ENCODE peak calls at places on chromosomes 5 and 9, in seven cellular contexts. One of them, this sample, is unnamed.

GRCh38 chr9:120755827-120756434 is 37.3 kb downstream of the FBXW2 start:
- DNase-seq in sciatic nerve: no peak
- DNase-seq in LHCN-M2: peak
- DNase-seq in NCI-H748 treated with DMSO at 0.1 percent for 48 hours: peak
- DNase-seq in stimulated activated CD4-positive, alpha-beta T cell treated with anti-CD3 and anti-CD28 coated beads, Interleukin-1b, Interleukin-23, amount 100 ng/mL, for 48 hours: peak
- DNase-seq in Ammon's horn: peak
- DNase-seq in GM12865: peak
- DNase-seq in this sample: no peak

GRCh38 chr5:71922584-71923106 is 184.6 kb upstream of the MAP1B start:
- DNase-seq in sciatic nerve: no peak
- DNase-seq in stimulated activated CD4-positive, alpha-beta T cell treated with anti-CD3 and anti-CD28 coated beads, Interleukin-1b, Interleukin-23, amount 100 ng/mL, for 48 hours: no peak
- DNase-seq in LHCN-M2: peak
- DNase-seq in NCI-H748 treated with DMSO at 0.1 percent for 48 hours: no peak
- DNase-seq in Ammon's horn: no peak
- DNase-seq in GM12865: peak
- DNase-seq in this sample: no peak

GRCh38 chr5:164356790-164357189 is 851.4 kb downstream of the MAT2B start:
- DNase-seq in stimulated activated CD4-positive, alpha-beta T cell treated with anti-CD3 and anti-CD28 coated beads, Interleukin-1b, Interleukin-23, amount 100 ng/mL, for 48 hours: no peak
- DNase-seq in NCI-H748 treated with DMSO at 0.1 percent for 48 hours: no peak
- DNase-seq in Ammon's horn: no peak
- DNase-seq in GM12865: no peak
- DNase-seq in sciatic nerve: no peak
- DNase-seq in LHCN-M2: no peak
- DNase-seq in this sample: no peak

GRCh38 chr9:16720386-16720785 is 150.1 kb downstream of the BNC2 start:
- DNase-seq in NCI-H748 treated with DMSO at 0.1 percent for 48 hours: no peak
- DNase-seq in LHCN-M2: no peak
- DNase-seq in Ammon's horn: no peak
- DNase-seq in sciatic nerve: no peak
- DNase-seq in GM12865: no peak
- DNase-seq in stimulated activated CD4-positive, alpha-beta T cell treated with anti-CD3 and anti-CD28 coated beads, Interleukin-1b, Interleukin-23, amount 100 ng/mL, for 48 hours: no peak
- DNase-seq in this sample: no peak

GRCh38 chr5:149128023-149128875 is 13.0 kb upstream of the ABLIM3 start:
- DNase-seq in Ammon's horn: peak
- DNase-seq in LHCN-M2: peak
- DNase-seq in sciatic nerve: no peak
- DNase-seq in GM12865: peak
- DNase-seq in stimulated activated CD4-positive, alpha-beta T cell treated with anti-CD3 and anti-CD28 coated beads, Interleukin-1b, Interleukin-23, amount 100 ng/mL, for 48 hours: no peak
- DNase-seq in NCI-H748 treated with DMSO at 0.1 percent for 48 hours: no peak
- DNase-seq in this sample: no peak

GRCh38 chr5:28766565-28767158 is 1728.3 kb upstream of the CDH9 start:
- DNase-seq in stimulated activated CD4-positive, alpha-beta T cell treated with anti-CD3 and anti-CD28 coated beads, Interleukin-1b, Interleukin-23, amount 100 ng/mL, for 48 hours: no peak
- DNase-seq in GM12865: peak
- DNase-seq in LHCN-M2: peak
- DNase-seq in Ammon's horn: peak
- DNase-seq in sciatic nerve: no peak
- DNase-seq in NCI-H748 treated with DMSO at 0.1 percent for 48 hours: peak
- DNase-seq in this sample: no peak

GRCh38 chr5:160477266-160477970 is 55.8 kb downstream of the PTTG1 start:
- DNase-seq in LHCN-M2: no peak
- DNase-seq in Ammon's horn: no peak
- DNase-seq in NCI-H748 treated with DMSO at 0.1 percent for 48 hours: no peak
- DNase-seq in GM12865: no peak
- DNase-seq in stimulated activated CD4-positive, alpha-beta T cell treated with anti-CD3 and anti-CD28 coated beads, Interleukin-1b, Interleukin-23, amount 100 ng/mL, for 48 hours: no peak
- DNase-seq in sciatic nerve: no peak
- DNase-seq in this sample: no peak

GRCh38 chr9:24436761-24437160 is 108.9 kb downstream of the IZUMO3 start:
- DNase-seq in LHCN-M2: no peak
- DNase-seq in stimulated activated CD4-positive, alpha-beta T cell treated with anti-CD3 and anti-CD28 coated beads, Interleukin-1b, Interleukin-23, amount 100 ng/mL, for 48 hours: no peak
- DNase-seq in NCI-H748 treated with DMSO at 0.1 percent for 48 hours: no peak
- DNase-seq in Ammon's horn: no peak
- DNase-seq in sciatic nerve: no peak
- DNase-seq in GM12865: no peak
- DNase-seq in this sample: no peak

GRCh38 chr9:83538172-83538889 is at the start of gene FRMD3:
- DNase-seq in NCI-H748 treated with DMSO at 0.1 percent for 48 hours: peak
- DNase-seq in Ammon's horn: peak
- DNase-seq in stimulated activated CD4-positive, alpha-beta T cell treated with anti-CD3 and anti-CD28 coated beads, Interleukin-1b, Interleukin-23, amount 100 ng/mL, for 48 hours: peak
- DNase-seq in sciatic nerve: peak
- DNase-seq in GM12865: peak
- DNase-seq in LHCN-M2: peak
- DNase-seq in this sample: peak

GRCh38 chr9:107548298-107549142 is 59.0 kb upstream of the KLF4 start:
- DNase-seq in Ammon's horn: peak
- DNase-seq in LHCN-M2: peak
- DNase-seq in stimulated activated CD4-positive, alpha-beta T cell treated with anti-CD3 and anti-CD28 coated beads, Interleukin-1b, Interleukin-23, amount 100 ng/mL, for 48 hours: no peak
- DNase-seq in GM12865: peak
- DNase-seq in sciatic nerve: no peak
- DNase-seq in NCI-H748 treated with DMSO at 0.1 percent for 48 hours: no peak
- DNase-seq in this sample: peak

GRCh38 chr5:7426284-7426683 is 30.3 kb downstream of the ADCY2 start:
- DNase-seq in NCI-H748 treated with DMSO at 0.1 percent for 48 hours: no peak
- DNase-seq in LHCN-M2: no peak
- DNase-seq in stimulated activated CD4-positive, alpha-beta T cell treated with anti-CD3 and anti-CD28 coated beads, Interleukin-1b, Interleukin-23, amount 100 ng/mL, for 48 hours: no peak
- DNase-seq in Ammon's horn: no peak
- DNase-seq in GM12865: no peak
- DNase-seq in sciatic nerve: no peak
- DNase-seq in this sample: no peak

GRCh38 chr5:149614034-149614907 is 33.0 kb downstream of the ARHGEF37 start:
- DNase-seq in sciatic nerve: no peak
- DNase-seq in GM12865: no peak
- DNase-seq in stimulated activated CD4-positive, alpha-beta T cell treated with anti-CD3 and anti-CD28 coated beads, Interleukin-1b, Interleukin-23, amount 100 ng/mL, for 48 hours: no peak
- DNase-seq in Ammon's horn: no peak
- DNase-seq in NCI-H748 treated with DMSO at 0.1 percent for 48 hours: no peak
- DNase-seq in LHCN-M2: no peak
- DNase-seq in this sample: no peak

GRCh38 chr9:119838210-119838609 is 469.0 kb upstream of the BRINP1 start:
- DNase-seq in stimulated activated CD4-positive, alpha-beta T cell treated with anti-CD3 and anti-CD28 coated beads, Interleukin-1b, Interleukin-23, amount 100 ng/mL, for 48 hours: no peak
- DNase-seq in sciatic nerve: no peak
- DNase-seq in GM12865: no peak
- DNase-seq in LHCN-M2: no peak
- DNase-seq in Ammon's horn: no peak
- DNase-seq in NCI-H748 treated with DMSO at 0.1 percent for 48 hours: no peak
- DNase-seq in this sample: no peak

GRCh38 chr9:121688149-121688680 is 36.8 kb downstream of the DAB2IP start:
- DNase-seq in LHCN-M2: no peak
- DNase-seq in sciatic nerve: no peak
- DNase-seq in Ammon's horn: peak
- DNase-seq in stimulated activated CD4-positive, alpha-beta T cell treated with anti-CD3 and anti-CD28 coated beads, Interleukin-1b, Interleukin-23, amount 100 ng/mL, for 48 hours: no peak
- DNase-seq in NCI-H748 treated with DMSO at 0.1 percent for 48 hours: no peak
- DNase-seq in GM12865: no peak
- DNase-seq in this sample: no peak

GRCh38 chr5:75753182-75753581 is 35.9 kb upstream of the POC5 start:
- DNase-seq in sciatic nerve: no peak
- DNase-seq in stimulated activated CD4-positive, alpha-beta T cell treated with anti-CD3 and anti-CD28 coated beads, Interleukin-1b, Interleukin-23, amount 100 ng/mL, for 48 hours: no peak
- DNase-seq in NCI-H748 treated with DMSO at 0.1 percent for 48 hours: no peak
- DNase-seq in GM12865: no peak
- DNase-seq in Ammon's horn: no peak
- DNase-seq in LHCN-M2: no peak
- DNase-seq in this sample: no peak